ENCODE peak calls at places on chromosomes 2 and 18, in seven cellular contexts. One of them, this sample, is unnamed.

GRCh38 chr2:19352946-19353720 is 5.3 kb downstream of the OSR1 start:
- DNase-seq in GM23338: peak; percentile 75
- DNase-seq in fibroblast of lung: no peak
- DNase-seq in neuronal stem cell: no peak
- DNase-seq in PC-9: no peak
- DNase-seq in PC-3: no peak
- DNase-seq in HCT116: no peak
- DNase-seq in this sample: no peak

GRCh38 chr2:209636066-209636465 is 135.6 kb upstream of the UNC80 start:
- DNase-seq in GM23338: no peak
- DNase-seq in fibroblast of lung: no peak
- DNase-seq in neuronal stem cell: no peak
- DNase-seq in PC-9: no peak
- DNase-seq in PC-3: peak; percentile 64
- DNase-seq in HCT116: no peak
- DNase-seq in this sample: no peak

GRCh38 chr2:128342550-128342949 is 23.9 kb upstream of the HS6ST1 start:
- DNase-seq in GM23338: no peak
- DNase-seq in fibroblast of lung: no peak
- DNase-seq in neuronal stem cell: no peak
- DNase-seq in PC-9: no peak
- DNase-seq in PC-3: no peak
- DNase-seq in HCT116: no peak
- DNase-seq in this sample: peak; percentile 23

GRCh38 chr2:202249864-202250263 is 11.5 kb upstream of the SUMO1 start:
- DNase-seq in GM23338: peak; percentile 94
- DNase-seq in fibroblast of lung: no peak
- DNase-seq in neuronal stem cell: no peak
- DNase-seq in PC-9: peak; percentile 56
- DNase-seq in PC-3: no peak
- DNase-seq in HCT116: no peak
- DNase-seq in this sample: no peak

GRCh38 chr18:27860701-27861107 is 316.2 kb downstream of the CDH2 start:
- DNase-seq in GM23338: no peak
- DNase-seq in fibroblast of lung: peak; percentile 6
- DNase-seq in neuronal stem cell: no peak
- DNase-seq in PC-9: no peak
- DNase-seq in PC-3: no peak
- DNase-seq in HCT116: no peak
- DNase-seq in this sample: no peak

GRCh38 chr2:24382363-24383021 is 22.2 kb upstream of the ITSN2 start:
- DNase-seq in GM23338: peak; percentile 87
- DNase-seq in fibroblast of lung: peak; percentile 80
- DNase-seq in neuronal stem cell: peak; percentile 49
- DNase-seq in PC-9: peak; percentile 57
- DNase-seq in PC-3: peak; percentile 78
- DNase-seq in HCT116: peak; percentile 65
- DNase-seq in this sample: peak; percentile 88

GRCh38 chr2:197777823-197778407 is 7.2 kb downstream of the BOLL start:
- DNase-seq in GM23338: peak; percentile 51
- DNase-seq in fibroblast of lung: peak; percentile 66
- DNase-seq in neuronal stem cell: peak; percentile 27
- DNase-seq in PC-9: no peak
- DNase-seq in PC-3: peak; percentile 66
- DNase-seq in HCT116: peak; percentile 16
- DNase-seq in this sample: no peak

GRCh38 chr2:88125924-88126771 is 1.7 kb downstream of the FABP1 start:
- DNase-seq in GM23338: no peak
- DNase-seq in fibroblast of lung: no peak
- DNase-seq in neuronal stem cell: no peak
- DNase-seq in PC-9: no peak
- DNase-seq in PC-3: no peak
- DNase-seq in HCT116: no peak
- DNase-seq in this sample: no peak

GRCh38 chr2:240813231-240813921 is 6.6 kb downstream of the KIF1A start:
- DNase-seq in GM23338: no peak
- DNase-seq in fibroblast of lung: no peak
- DNase-seq in neuronal stem cell: no peak
- DNase-seq in PC-9: no peak
- DNase-seq in PC-3: no peak
- DNase-seq in HCT116: no peak
- DNase-seq in this sample: peak; percentile 68

GRCh38 chr2:224909885-224910517 is 132.3 kb downstream of the DOCK10 start:
- DNase-seq in GM23338: peak; percentile 30
- DNase-seq in fibroblast of lung: peak; percentile 97
- DNase-seq in neuronal stem cell: no peak
- DNase-seq in PC-9: no peak
- DNase-seq in PC-3: no peak
- DNase-seq in HCT116: no peak
- DNase-seq in this sample: peak; percentile 79

GRCh38 chr2:238449909-238450417 is 23.2 kb downstream of the ASB1 start:
- DNase-seq in GM23338: no peak
- DNase-seq in fibroblast of lung: peak; percentile 66
- DNase-seq in neuronal stem cell: no peak
- DNase-seq in PC-9: no peak
- DNase-seq in PC-3: no peak
- DNase-seq in HCT116: no peak
- DNase-seq in this sample: no peak

GRCh38 chr2:33365264-33365663 is 111.2 kb upstream of the RASGRP3 start:
- DNase-seq in GM23338: no peak
- DNase-seq in fibroblast of lung: no peak
- DNase-seq in neuronal stem cell: no peak
- DNase-seq in PC-9: no peak
- DNase-seq in PC-3: no peak
- DNase-seq in HCT116: no peak
- DNase-seq in this sample: no peak

GRCh38 chr2:151766421-151767153 is 32.3 kb upstream of the NEB start:
- DNase-seq in GM23338: no peak
- DNase-seq in fibroblast of lung: no peak
- DNase-seq in neuronal stem cell: no peak
- DNase-seq in PC-9: no peak
- DNase-seq in PC-3: no peak
- DNase-seq in HCT116: no peak
- DNase-seq in this sample: no peak

GRCh38 chr2:118774458-118775133 is 72.9 kb downstream of the EN1 start:
- DNase-seq in GM23338: peak; percentile 91
- DNase-seq in fibroblast of lung: peak; percentile 24
- DNase-seq in neuronal stem cell: peak; percentile 59
- DNase-seq in PC-9: no peak
- DNase-seq in PC-3: peak; percentile 60
- DNase-seq in HCT116: no peak
- DNase-seq in this sample: peak; percentile 96

GRCh38 chr18:23778828-23779227 is 89.6 kb downstream of the LAMA3 start:
- DNase-seq in GM23338: no peak
- DNase-seq in fibroblast of lung: no peak
- DNase-seq in neuronal stem cell: no peak
- DNase-seq in PC-9: no peak
- DNase-seq in PC-3: no peak
- DNase-seq in HCT116: no peak
- DNase-seq in this sample: no peak

GRCh38 chr18:23772327-23772920 is 83.2 kb downstream of the LAMA3 start:
- DNase-seq in GM23338: no peak
- DNase-seq in fibroblast of lung: no peak
- DNase-seq in neuronal stem cell: no peak
- DNase-seq in PC-9: no peak
- DNase-seq in PC-3: no peak
- DNase-seq in HCT116: no peak
- DNase-seq in this sample: no peak

GRCh38 chr18:23779696-23780303 is 90.5 kb downstream of the LAMA3 start:
- DNase-seq in GM23338: peak; percentile 35
- DNase-seq in fibroblast of lung: no peak
- DNase-seq in neuronal stem cell: no peak
- DNase-seq in PC-9: no peak
- DNase-seq in PC-3: peak; percentile 26
- DNase-seq in HCT116: peak; percentile 12
- DNase-seq in this sample: no peak

GRCh38 chr18:23776306-23776705 is 87.1 kb downstream of the LAMA3 start:
- DNase-seq in GM23338: no peak
- DNase-seq in fibroblast of lung: no peak
- DNase-seq in neuronal stem cell: no peak
- DNase-seq in PC-9: no peak
- DNase-seq in PC-3: no peak
- DNase-seq in HCT116: no peak
- DNase-seq in this sample: no peak
- H2AFZ ChIP-seq in GM23338: no peak overlapping the region
- H2AFZ ChIP-seq in fibroblast of lung: no peak overlapping the region
- H2AFZ ChIP-seq in neuronal stem cell: no peak overlapping the region
- H2AFZ ChIP-seq in PC-9: no peak overlapping the region
- H2AFZ ChIP-seq in PC-3: no peak overlapping the region
- H2AFZ ChIP-seq in HCT116: no peak overlapping the region
- H2AFZ ChIP-seq in this sample: no peak overlapping the region

GRCh38 chr2:2704380-2705093 is 373.5 kb upstream of the MYT1L start:
- DNase-seq in GM23338: no peak
- DNase-seq in fibroblast of lung: no peak
- DNase-seq in neuronal stem cell: no peak
- DNase-seq in PC-9: no peak
- DNase-seq in PC-3: no peak
- DNase-seq in HCT116: no peak
- DNase-seq in this sample: no peak
- H2AFZ ChIP-seq in GM23338: no peak overlapping the region
- H2AFZ ChIP-seq in fibroblast of lung: no peak overlapping the region
- H2AFZ ChIP-seq in neuronal stem cell: no peak overlapping the region
- H2AFZ ChIP-seq in PC-9: no peak overlapping the region
- H2AFZ ChIP-seq in PC-3: no peak overlapping the region
- H2AFZ ChIP-seq in HCT116: no peak overlapping the region
- H2AFZ ChIP-seq in this sample: no peak overlapping the region

DNA sequence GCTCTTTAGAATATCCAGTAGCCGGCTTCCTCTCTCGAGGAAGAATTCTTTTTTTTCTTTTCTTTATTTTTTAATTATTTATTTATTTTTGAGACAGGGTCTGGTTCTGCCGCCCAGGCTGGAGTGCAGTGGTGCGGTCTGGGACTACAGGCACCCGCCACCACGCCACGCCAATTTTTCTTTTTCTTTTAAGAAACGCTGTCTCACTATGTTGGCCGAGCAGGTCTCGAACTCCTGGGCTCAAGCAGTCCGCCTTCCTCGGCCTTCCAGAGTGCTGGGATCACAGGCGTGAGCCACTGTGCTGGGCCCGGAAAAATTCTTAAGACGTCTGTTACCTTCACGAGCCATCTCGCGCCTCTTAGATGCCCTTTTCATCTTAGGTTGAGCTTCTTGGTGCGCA is 931 bp upstream of the TMEM131 start:
- DNase-seq in GM23338: peak; percentile 4
- DNase-seq in fibroblast of lung: no peak
- DNase-seq in neuronal stem cell: no peak
- DNase-seq in PC-9: no peak
- DNase-seq in PC-3: no peak
- DNase-seq in HCT116: no peak
- DNase-seq in this sample: no peak
- H2AFZ ChIP-seq in GM23338: peak overlapping the region; percentile 100
- H2AFZ ChIP-seq in fibroblast of lung: peak overlapping the region; percentile 90
- H2AFZ ChIP-seq in neuronal stem cell: peak overlapping the region; percentile 99
- H2AFZ ChIP-seq in PC-9: peak overlapping the region; percentile 93
- H2AFZ ChIP-seq in PC-3: peak overlapping the region; percentile 97
- H2AFZ ChIP-seq in HCT116: no peak overlapping the region
- H2AFZ ChIP-seq in this sample: peak overlapping the region; percentile 97

GRCh38 chr2:3034396-3034795 is 343.2 kb downstream of the EIPR1 start:
- DNase-seq in GM23338: no peak
- DNase-seq in fibroblast of lung: no peak
- DNase-seq in neuronal stem cell: no peak
- DNase-seq in PC-9: no peak
- DNase-seq in PC-3: no peak
- DNase-seq in HCT116: no peak
- DNase-seq in this sample: no peak
- H2AFZ ChIP-seq in GM23338: no peak overlapping the region
- H2AFZ ChIP-seq in fibroblast of lung: no peak overlapping the region
- H2AFZ ChIP-seq in neuronal stem cell: no peak overlapping the region
- H2AFZ ChIP-seq in PC-9: no peak overlapping the region
- H2AFZ ChIP-seq in PC-3: no peak overlapping the region
- H2AFZ ChIP-seq in HCT116: no peak overlapping the region
- H2AFZ ChIP-seq in this sample: no peak overlapping the region

GRCh38 chr2:28583899-28584553 is 88.2 kb downstream of the PLB1 start:
- DNase-seq in GM23338: no peak
- DNase-seq in fibroblast of lung: peak; percentile 96
- DNase-seq in neuronal stem cell: no peak
- DNase-seq in PC-9: peak; percentile 83
- DNase-seq in PC-3: peak; percentile 97
- DNase-seq in HCT116: peak; percentile 80
- DNase-seq in this sample: peak; percentile 96
- H2AFZ ChIP-seq in GM23338: peak overlapping the region; percentile 52
- H2AFZ ChIP-seq in fibroblast of lung: peak overlapping the region; percentile 84
- H2AFZ ChIP-seq in neuronal stem cell: peak overlapping the region; percentile 58
- H2AFZ ChIP-seq in PC-9: peak overlapping the region; percentile 49
- H2AFZ ChIP-seq in PC-3: peak overlapping the region; percentile 63
- H2AFZ ChIP-seq in HCT116: peak overlapping the region; percentile 83
- H2AFZ ChIP-seq in this sample: peak overlapping the region; percentile 95

DNA sequence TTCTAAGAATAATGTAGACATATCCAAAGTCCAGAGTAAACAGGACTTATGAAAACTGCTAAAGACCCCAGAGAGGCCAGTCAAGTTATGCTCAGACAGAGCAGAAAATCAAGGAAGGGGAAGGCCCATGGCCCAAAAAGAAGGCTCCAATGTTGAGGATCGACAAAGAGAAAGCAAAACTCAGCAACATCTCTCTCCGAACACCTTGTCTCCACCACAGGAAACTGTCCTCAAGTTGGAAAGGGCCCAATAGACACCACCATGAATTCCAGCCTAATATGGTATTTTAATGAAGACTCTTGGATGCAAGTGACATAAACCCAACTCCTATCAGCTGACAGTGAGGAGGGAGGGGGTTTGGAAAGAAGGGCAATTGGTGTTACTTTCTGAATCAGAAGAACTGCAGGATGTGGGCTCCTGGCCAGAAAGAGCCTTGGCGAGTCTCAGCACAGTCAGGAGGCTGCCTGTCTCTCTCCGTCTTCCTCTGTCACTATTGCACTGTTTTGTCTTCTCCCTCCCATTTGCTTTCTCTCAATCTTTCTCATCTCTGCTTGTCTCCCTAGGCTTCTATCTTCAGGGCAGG is 40.4 kb upstream of the SIGLEC15 start:
- DNase-seq in GM23338: no peak
- DNase-seq in fibroblast of lung: peak; percentile 67
- DNase-seq in neuronal stem cell: no peak
- DNase-seq in PC-9: no peak
- DNase-seq in PC-3: no peak
- DNase-seq in HCT116: no peak
- DNase-seq in this sample: no peak
- H2AFZ ChIP-seq in GM23338: no peak overlapping the region
- H2AFZ ChIP-seq in fibroblast of lung: peak overlapping the region; percentile 1
- H2AFZ ChIP-seq in neuronal stem cell: no peak overlapping the region
- H2AFZ ChIP-seq in PC-9: no peak overlapping the region
- H2AFZ ChIP-seq in PC-3: no peak overlapping the region
- H2AFZ ChIP-seq in HCT116: no peak overlapping the region
- H2AFZ ChIP-seq in this sample: peak overlapping the region; percentile 21

GRCh38 chr18:74310411-74310810 is 5.2 kb upstream of the C18orf63 start:
- DNase-seq in GM23338: peak; percentile 68
- DNase-seq in fibroblast of lung: peak; percentile 38
- DNase-seq in neuronal stem cell: no peak
- DNase-seq in PC-9: no peak
- DNase-seq in PC-3: peak; percentile 69
- DNase-seq in HCT116: no peak
- DNase-seq in this sample: no peak
- H2AFZ ChIP-seq in GM23338: no peak overlapping the region
- H2AFZ ChIP-seq in fibroblast of lung: peak overlapping the region; percentile 24
- H2AFZ ChIP-seq in neuronal stem cell: no peak overlapping the region
- H2AFZ ChIP-seq in PC-9: peak overlapping the region; percentile 35
- H2AFZ ChIP-seq in PC-3: peak overlapping the region; percentile 71
- H2AFZ ChIP-seq in HCT116: peak overlapping the region; percentile 47
- H2AFZ ChIP-seq in this sample: no peak overlapping the region